ENCODE peak calls at places on chromosomes 2 and 18, in four cellular contexts. Z is K562, U is HepG2, X is GM12878. S is an unnamed sample.

GRCh38 chr2:64745562-64745961 is 91.8 kb upstream of the SERTAD2 start:
- DNase-seq in Z (no peak), U (no peak), X (no peak), S (no peak)

GRCh38 chr2:221370942-221371221 is 201.2 kb downstream of the EPHA4 start:
- DNase-seq in Z (no peak), U (no peak), X (no peak), S (no peak)

GRCh38 chr2:64469261-64469660 is 15.3 kb downstream of the LGALSL start:
- DNase-seq in Z (no peak), U (no peak), X (no peak), S (no peak)

GRCh38 chr18:57775937-57776336 is 27.2 kb downstream of the ATP8B1 start:
- DNase-seq in Z (no peak), U (no peak), X (no peak), S (no peak)

GRCh38 chr2:98907966-98908905 is 27.8 kb downstream of the CRACDL start:
- DNase-seq in Z (no peak), U (no peak), X (no peak), S (no peak)

GRCh38 chr2:60148717-60149116 is 404.7 kb downstream of the BCL11A start:
- DNase-seq in Z (no peak), U (no peak), X (no peak), S (no peak)

GRCh38 chr2:78999410-78999809 is 26.1 kb upstream of the REG3G start:
- DNase-seq in Z (peak; percentile 21), U (no peak), X (no peak), S (no peak)

GRCh38 chr2:161128885-161129284 is 31.3 kb upstream of the TANK start:
- DNase-seq in Z (no peak), U (no peak), X (no peak), S (no peak)

GRCh38 chr18:55819448-55819847 is 231.5 kb upstream of the TCF4 start:
- DNase-seq in Z (no peak), U (no peak), X (no peak), S (no peak)

GRCh38 chr2:36450466-36451196 is 95.1 kb downstream of the CRIM1 start:
- DNase-seq in Z (no peak), U (peak; percentile 37), X (no peak), S (no peak)

GRCh38 chr2:168246072-168246482 is 1.3 kb downstream of the STK39 start:
- DNase-seq in Z (no peak), U (no peak), X (no peak), S (no peak)

GRCh38 chr2:55500025-55500424 is 19.5 kb upstream of the CFAP36 start:
- DNase-seq in Z (no peak), U (peak; percentile 13), X (no peak), S (no peak)

GRCh38 chr2:134218928-134219707 is 34.8 kb upstream of the MGAT5 start:
- DNase-seq in Z (no peak), U (no peak), X (no peak), S (no peak)

GRCh38 chr2:239084007-239084406 is 236.1 kb downstream of the TWIST2 start:
- DNase-seq in Z (no peak), U (no peak), X (no peak), S (no peak)

GRCh38 chr2:60554649-60555065 is 1.2 kb upstream of the BCL11A start:
- DNase-seq in Z (peak; percentile 8), U (no peak), X (no peak), S (peak; percentile 46)

GRCh38 chr2:237141556-237141955 is 55.9 kb downstream of the COPS8 start:
- DNase-seq in Z (no peak), U (no peak), X (no peak), S (no peak)

GRCh38 chr2:119950966-119951365 is 61.9 kb upstream of the EPB41L5 start:
- DNase-seq in Z (no peak), U (peak; percentile 37), X (no peak), S (no peak)

GRCh38 chr2:113848758-113849460 is 41.0 kb upstream of the ACTR3 start:
- DNase-seq in Z (no peak), U (peak; percentile 15), X (no peak), S (no peak)

GRCh38 chr2:18384242-18384641 is 176.2 kb downstream of the RDH14 start:
- DNase-seq in Z (no peak), U (no peak), X (no peak), S (no peak)

GRCh38 chr2:217920879-217921603 is 81.8 kb downstream of the TNS1 start:
- DNase-seq in Z (no peak), U (no peak), X (no peak), S (no peak)

GRCh38 chr18:58144671-58145285 is 100.8 kb downstream of the NEDD4L start:
- DNase-seq in Z (no peak), U (no peak), X (no peak), S (no peak)

GRCh38 chr2:18413794-18414396 is 146.6 kb downstream of the RDH14 start:
- DNase-seq in Z (no peak), U (no peak), X (no peak), S (no peak)

GRCh38 chr2:176885661-176886060 is 326.9 kb upstream of the HNRNPA3 start:
- DNase-seq in Z (no peak), U (no peak), X (no peak), S (no peak)

GRCh38 chr2:31962757-31963361 is 47.9 kb downstream of the MEMO1 start:
- DNase-seq in Z (no peak), U (no peak), X (no peak), S (no peak)

GRCh38 chr2:9373047-9373446 is 50.3 kb downstream of the ITGB1BP1 start:
- DNase-seq in Z (no peak), U (no peak), X (no peak), S (no peak)

GRCh38 chr18:76721207-76721996 is 101.0 kb upstream of the ZNF236 start:
- DNase-seq in Z (no peak), U (no peak), X (no peak), S (no peak)

GRCh38 chr18:76953186-76953982 is 131.0 kb downstream of the ZNF236 start:
- DNase-seq in Z (no peak), U (no peak), X (no peak), S (no peak)

GRCh38 chr2:196262606-196263005 is 91.2 kb upstream of the STK17B start:
- DNase-seq in Z (no peak), U (no peak), X (no peak), S (no peak)

GRCh38 chr18:361941-362913 is 94.4 kb upstream of the THOC1 start:
- DNase-seq in Z (no peak), U (peak; percentile 92), X (no peak), S (no peak)
- TF ChIP-seq CREM in Z (no peak), U (peak; percentile 42), X (no peak), S (no peak)

GRCh38 chr18:35139517-35139916 is 98.3 kb downstream of the MAPRE2 start:
- DNase-seq in Z (no peak), U (no peak), X (no peak), S (no peak)
- TF ChIP-seq CREM in Z (no peak), U (no peak), X (no peak), S (no peak)

DNA sequence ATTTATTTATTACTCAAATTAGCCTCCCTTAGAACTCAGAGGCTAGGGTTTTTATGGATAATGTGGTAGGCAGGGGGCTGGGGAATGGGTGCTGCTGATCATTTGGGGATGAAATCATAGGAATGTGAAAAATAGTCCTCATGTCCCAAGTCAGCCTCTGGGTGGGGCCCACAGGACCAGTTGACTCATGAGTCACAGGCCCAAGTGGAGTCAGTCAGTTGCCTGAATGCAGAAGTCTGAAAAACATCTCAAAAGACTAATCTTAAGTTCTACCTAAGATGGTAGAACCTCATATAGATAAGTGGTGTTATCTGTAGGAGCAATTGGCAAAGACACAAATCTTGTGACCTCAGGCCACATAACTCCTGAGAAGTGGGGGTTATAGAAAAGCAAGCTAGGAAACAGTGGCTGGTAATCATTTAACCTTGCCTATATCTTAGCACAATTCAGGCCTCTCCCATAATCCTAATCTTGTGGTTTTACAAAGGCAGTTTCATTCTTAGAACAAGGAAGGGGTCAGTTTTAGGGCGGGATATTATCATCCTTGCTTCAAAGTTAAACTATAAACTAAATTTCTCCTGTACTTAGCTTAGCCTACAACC is 257.1 kb upstream of the SPOPL start:
- DNase-seq in Z (no peak), U (no peak), X (no peak), S (no peak)
- TF ChIP-seq CREM in Z (no peak), U (no peak), X (no peak), S (no peak)

DNA sequence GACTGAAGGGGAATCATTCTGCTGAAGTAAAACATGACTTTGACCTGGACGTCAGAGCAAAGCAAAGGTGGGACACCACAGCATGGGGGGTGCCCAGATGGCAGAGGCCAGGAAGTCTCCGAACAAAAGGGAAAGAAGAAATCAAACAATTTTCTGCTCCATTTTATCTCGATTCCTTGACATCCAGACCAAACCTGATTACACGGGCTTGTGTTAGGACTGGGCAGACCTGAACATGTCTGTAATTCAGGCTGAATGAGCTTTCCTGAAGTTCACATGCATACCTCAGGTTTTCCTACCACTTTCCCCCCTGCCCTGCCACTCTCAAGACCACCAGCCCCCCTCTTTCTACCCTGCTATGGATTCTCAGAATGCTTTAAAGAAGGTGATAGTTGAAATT is 44.8 kb upstream of the MEIS1 start:
- DNase-seq in Z (no peak), U (no peak), X (no peak), S (no peak)
- TF ChIP-seq CREM in Z (no peak), U (no peak), X (no peak), S (no peak)

DNA sequence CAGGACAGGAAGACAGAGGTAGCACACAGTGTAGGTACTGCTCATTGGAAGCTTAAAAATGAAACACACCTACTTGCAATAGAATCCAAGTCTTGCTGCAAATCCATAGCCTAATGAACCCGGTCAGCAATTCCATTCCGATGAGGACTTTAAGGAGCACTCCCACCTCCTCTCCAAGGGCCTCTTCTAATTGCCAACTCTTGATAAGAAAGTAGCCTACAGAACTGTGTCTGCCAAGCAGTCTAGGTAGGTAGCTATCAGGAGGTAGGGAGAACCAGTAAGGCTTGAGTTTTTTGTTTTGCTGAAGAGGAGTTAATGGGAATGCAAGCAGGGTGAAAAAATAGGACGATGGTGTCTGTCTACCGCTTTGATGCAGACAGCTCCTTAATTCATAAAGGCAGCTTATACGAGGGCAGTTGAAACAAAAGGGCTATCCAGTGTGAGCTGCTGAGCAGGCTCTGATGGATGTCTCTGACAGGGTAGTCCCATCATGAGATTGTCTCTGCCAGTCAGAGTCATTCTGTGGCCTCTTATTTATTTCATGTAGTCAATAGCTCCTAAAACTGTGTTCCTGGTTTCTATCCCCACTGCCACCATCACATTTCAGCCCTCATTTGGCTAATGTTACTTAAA is 155.6 kb upstream of the DNMT3A start:
- DNase-seq in Z (no peak), U (no peak), X (no peak), S (no peak)
- TF ChIP-seq CREM in Z (no peak), U (no peak), X (no peak), S (no peak)

GRCh38 chr18:3877678-3878077 is 427.7 kb downstream of the TGIF1 start:
- DNase-seq in Z (no peak), U (no peak), X (no peak), S (no peak)
- TF ChIP-seq CREM in Z (no peak), U (no peak), X (no peak), S (no peak)